ENCODE peak calls at places on chromosome 19, in ten cellular contexts. O is brain microvascular endothelial cell, P is pancreas, T is AG09319, U is endothelial cell, J is cardiac fibroblast, H is MCF 10A, S is omental fat pad, M is IMR-90, L is ascending aorta. W is an unnamed sample.
A peak's percentile ranks its signal among the peaks of the same experiment; 100 is the strongest.

GRCh38 chr19:4430760-4431159 is 26.8 kb downstream of the UBXN6 start:
- DNase-seq in U (no peak), H (no peak), P (no peak), O (no peak), T (no peak), L (no peak), S (no peak), M (no peak), J (no peak), W (no peak)

GRCh38 chr19:5738423-5738822 is 18.0 kb downstream of the CATSPERD start:
- DNase-seq in J (peak; percentile 37), O (no peak), H (peak; percentile 53), U (no peak), T (no peak), L (no peak), S (no peak), M (no peak), P (no peak), W (no peak)

GRCh38 chr19:4506449-4507149 is 11.7 kb downstream of the PLIN4 start:
- DNase-seq in S (no peak), U (no peak), T (no peak), M (peak; percentile 80), P (no peak), L (no peak), J (peak; percentile 71), H (peak; percentile 48), O (peak; percentile 67), W (no peak)

GRCh38 chr19:32457540-32457939 is 52.0 kb downstream of the DPY19L3 start:
- DNase-seq in J (no peak), O (peak; percentile 2), H (no peak), L (no peak), U (no peak), T (no peak), M (no peak), P (no peak), S (no peak), W (no peak)

GRCh38 chr19:31054430-31054829 is 294.8 kb downstream of the TSHZ3 start:
- DNase-seq in J (peak; percentile 78), U (peak; percentile 52), T (peak; percentile 23), L (no peak), M (peak; percentile 83), O (peak; percentile 69), S (no peak), P (no peak), H (peak; percentile 23), W (peak; percentile 67)

GRCh38 chr19:292281-292884 is 1.2 kb upstream of the PLPP2 start:
- DNase-seq in T (no peak), L (no peak), O (no peak), S (no peak), H (no peak), J (no peak), U (no peak), M (no peak), P (peak; percentile 60), W (no peak)

GRCh38 chr19:38910488-38910887 is 1.5 kb downstream of the CCER2 start:
- DNase-seq in P (peak; percentile 50), O (no peak), L (no peak), U (no peak), M (no peak), H (no peak), J (no peak), S (no peak), T (no peak), W (no peak)

GRCh38 chr19:11251650-11252314 is 10.5 kb downstream of the DOCK6 start:
- DNase-seq in S (no peak), P (no peak), J (no peak), H (no peak), T (no peak), M (no peak), O (no peak), U (no peak), L (no peak), W (no peak)

GRCh38 chr19:17846146-17846545 is 1.6 kb downstream of the JAK3 start:
- DNase-seq in L (no peak), P (no peak), J (no peak), O (no peak), M (no peak), S (no peak), U (no peak), T (no peak), H (no peak), W (no peak)

DNA sequence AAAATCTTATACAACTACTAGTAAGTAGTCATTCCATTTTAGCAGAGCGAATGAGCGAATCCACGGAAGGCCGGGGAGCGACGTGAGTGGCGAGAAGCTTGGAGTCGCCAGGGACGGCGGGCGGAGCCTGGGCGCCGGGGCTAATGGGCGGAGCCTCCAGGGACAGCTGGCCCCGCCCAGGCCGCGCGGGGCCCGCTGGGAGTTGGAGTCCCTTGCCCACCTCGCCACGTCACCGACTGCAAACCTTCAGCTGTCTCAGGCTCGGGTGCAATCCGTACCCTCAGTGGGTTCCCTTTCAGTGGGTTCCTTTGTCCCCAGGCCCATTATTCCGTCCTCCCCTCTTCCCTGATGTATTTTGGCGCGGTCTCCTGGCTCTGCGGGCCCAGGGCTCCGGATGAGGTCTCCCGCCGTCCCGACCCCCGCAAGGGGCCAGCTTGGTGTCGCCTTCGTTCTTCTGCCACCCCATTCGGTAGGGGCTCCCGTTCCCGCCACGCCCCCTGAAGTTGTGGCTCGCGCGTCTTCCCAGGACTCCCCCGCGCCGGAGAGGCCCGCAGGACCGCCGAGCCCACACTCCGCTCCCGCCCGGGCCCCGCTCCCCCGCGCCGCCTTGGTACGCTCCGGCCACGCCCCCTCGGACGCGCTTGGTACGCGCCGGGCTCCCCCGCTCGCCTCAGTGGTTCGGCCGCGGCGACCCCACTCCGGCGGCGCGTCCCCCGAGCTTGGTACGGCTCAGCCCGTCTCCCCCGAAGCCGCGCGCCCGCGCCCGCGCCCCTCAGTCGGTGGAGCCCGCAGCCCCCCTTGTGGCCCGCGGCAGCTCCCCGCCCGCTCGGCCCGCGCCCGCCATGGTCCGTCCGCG is at the start of gene PTOV1:
- DNase-seq in M (peak; percentile 91), U (peak; percentile 92), O (peak; percentile 80), T (peak; percentile 78), P (peak; percentile 96), H (peak; percentile 93), S (peak; percentile 79), J (peak; percentile 93), L (peak; percentile 51), W (peak; percentile 92)
- TF ChIP-seq CTCF in M (no peak), U (no peak), O (no peak), T (no peak), P (no peak), H (no peak), S (no peak), J (no peak), L (peak; percentile 4), W (no peak)

GRCh38 chr19:14367016-14367415 is 14.2 kb upstream of the ADGRE5 start:
- DNase-seq in S (no peak), U (no peak), H (no peak), T (no peak), P (no peak), J (no peak), M (no peak), O (no peak), L (no peak), W (no peak)

GRCh38 chr19:14363203-14364097 is 17.8 kb upstream of the ADGRE5 start:
- DNase-seq in O (peak; percentile 76), S (peak; percentile 40), T (no peak), P (no peak), M (peak; percentile 42), J (peak; percentile 85), H (peak; percentile 60), L (peak; percentile 54), U (peak; percentile 64), W (peak; percentile 88)

GRCh38 chr19:14366529-14366928 is 14.7 kb upstream of the ADGRE5 start:
- DNase-seq in H (peak; percentile 94), M (peak; percentile 68), P (no peak), O (peak; percentile 76), L (peak; percentile 43), J (peak; percentile 64), U (peak; percentile 17), T (no peak), S (peak; percentile 65), W (no peak)

GRCh38 chr19:14361824-14362223 is 19.4 kb upstream of the ADGRE5 start:
- DNase-seq in S (no peak), P (no peak), J (peak; percentile 50), O (no peak), L (no peak), T (no peak), M (no peak), H (peak; percentile 38), U (no peak), W (no peak)
- TF ChIP-seq CTCF in S (no peak), P (no peak), J (no peak), O (peak; percentile 39), L (peak; percentile 30), T (no peak), M (no peak), H (no peak), U (no peak), W (no peak)

GRCh38 chr19:55383789-55384575 is at the start of gene TMEM238:
- DNase-seq in T (no peak), P (peak; percentile 92), H (peak; percentile 62), L (no peak), J (peak; percentile 65), S (no peak), O (peak; percentile 56), M (peak; percentile 70), U (peak; percentile 54), W (peak; percentile 72)

GRCh38 chr19:55386515-55386947 is 799 bp downstream of the RPL28 start:
- DNase-seq in L (no peak), T (no peak), U (no peak), J (no peak), M (no peak), O (no peak), S (no peak), H (no peak), P (no peak), W (no peak)

GRCh38 chr19:55384576-55385235 is 614 bp upstream of the TMEM238 start:
- DNase-seq in P (no peak), T (no peak), L (no peak), J (no peak), O (no peak), U (no peak), H (no peak), M (no peak), S (no peak), W (no peak)

GRCh38 chr19:55385236-55385748 is 440 bp upstream of the RPL28 start:
- DNase-seq in H (peak; percentile 98), P (peak; percentile 98), U (peak; percentile 94), S (peak; percentile 91), M (peak; percentile 94), L (peak; percentile 89), T (peak; percentile 82), O (peak; percentile 95), J (peak; percentile 98), W (peak; percentile 98)

GRCh38 chr19:55385749-55386514 is at the start of gene RPL28:
- DNase-seq in P (peak; percentile 99), T (peak; percentile 95), S (peak; percentile 94), M (peak; percentile 97), L (peak; percentile 92), H (peak; percentile 99), U (peak; percentile 98), O (peak; percentile 97), J (peak; percentile 99), W (peak; percentile 95)
- TF ChIP-seq CTCF in P (no peak), T (no peak), S (no peak), M (no peak), L (no peak), H (no peak), U (no peak), O (no peak), J (no peak), W (no peak)

DNA sequence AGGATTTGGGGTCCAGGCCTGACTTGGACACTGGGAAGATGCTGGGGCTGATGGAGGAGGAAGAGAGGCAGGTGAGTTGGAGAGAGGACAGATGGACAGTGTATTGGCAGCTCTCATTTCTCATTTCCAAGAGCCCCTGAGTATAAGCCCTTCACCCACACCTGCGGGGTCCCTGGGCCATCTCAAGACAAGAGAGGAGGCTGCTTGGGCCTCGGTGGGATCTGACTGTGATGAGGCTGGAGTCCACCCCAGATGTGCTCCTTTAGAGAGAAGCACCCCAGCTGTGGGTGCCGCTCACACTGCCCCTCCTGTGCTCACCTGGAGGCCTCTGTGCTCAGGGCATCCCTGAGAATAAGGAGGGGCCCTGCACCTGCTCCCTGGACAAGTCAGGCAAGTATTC is 3.7 kb downstream of the LILRA2 start:
- DNase-seq in U (no peak), H (no peak), M (no peak), T (no peak), P (no peak), J (no peak), O (no peak), L (no peak), S (no peak), W (no peak)
- TF ChIP-seq CTCF in U (no peak), H (no peak), M (no peak), T (no peak), P (no peak), J (no peak), O (no peak), L (no peak), S (no peak), W (no peak)